ENCODE peak calls at places on chromosomes 4 and X, in six cellular contexts. One of them, this sample, is unnamed.

GRCh38 chr4:4406455-4407298 is 19.8 kb downstream of the NSG1 start:
- DNase-seq in neural crest cell: no peak
- DNase-seq in epithelial cell of esophagus: no peak
- DNase-seq in suprapubic skin: no peak
- DNase-seq in stomach: no peak
- DNase-seq in pancreas: no peak
- DNase-seq in this sample: no peak

GRCh38 chrX:10769696-10770619 is 149.6 kb upstream of the MID1 start:
- DNase-seq in epithelial cell of esophagus: no peak
- DNase-seq in neural crest cell: peak
- DNase-seq in stomach: no peak
- DNase-seq in suprapubic skin: no peak
- DNase-seq in pancreas: no peak
- DNase-seq in this sample: peak

GRCh38 chr4:38174811-38175210 is 214.6 kb downstream of the PTTG2 start:
- DNase-seq in neural crest cell: no peak
- DNase-seq in pancreas: no peak
- DNase-seq in stomach: no peak
- DNase-seq in epithelial cell of esophagus: peak
- DNase-seq in suprapubic skin: no peak
- DNase-seq in this sample: no peak

GRCh38 chr4:3207531-3208037 is 41.4 kb upstream of the MSANTD1 start:
- DNase-seq in neural crest cell: no peak
- DNase-seq in stomach: no peak
- DNase-seq in epithelial cell of esophagus: peak
- DNase-seq in pancreas: peak
- DNase-seq in suprapubic skin: no peak
- DNase-seq in this sample: no peak

GRCh38 chr4:120685756-120686278 is 236.7 kb downstream of the PRDM5 start:
- DNase-seq in epithelial cell of esophagus: no peak
- DNase-seq in pancreas: no peak
- DNase-seq in neural crest cell: no peak
- DNase-seq in stomach: no peak
- DNase-seq in suprapubic skin: no peak
- DNase-seq in this sample: no peak

GRCh38 chr4:112266823-112267222 is 18.9 kb downstream of the TIFA start:
- DNase-seq in stomach: no peak
- DNase-seq in suprapubic skin: no peak
- DNase-seq in pancreas: no peak
- DNase-seq in epithelial cell of esophagus: peak
- DNase-seq in neural crest cell: no peak
- DNase-seq in this sample: no peak

GRCh38 chrX:105460366-105460765 is 239.9 kb upstream of the TEX13A start:
- DNase-seq in pancreas: no peak
- DNase-seq in neural crest cell: no peak
- DNase-seq in suprapubic skin: no peak
- DNase-seq in stomach: no peak
- DNase-seq in epithelial cell of esophagus: peak
- DNase-seq in this sample: no peak

GRCh38 chrX:87900320-87900908 is 382.8 kb downstream of the KLHL4 start:
- DNase-seq in neural crest cell: no peak
- DNase-seq in stomach: no peak
- DNase-seq in pancreas: no peak
- DNase-seq in suprapubic skin: no peak
- DNase-seq in epithelial cell of esophagus: peak
- DNase-seq in this sample: no peak

GRCh38 chrX:38800981-38801845 is at the start of gene MID1IP1:
- DNase-seq in suprapubic skin: peak
- DNase-seq in pancreas: peak
- DNase-seq in epithelial cell of esophagus: peak
- DNase-seq in stomach: peak
- DNase-seq in neural crest cell: peak
- DNase-seq in this sample: peak

GRCh38 chr4:180947421-180947820 is 1295.8 kb upstream of the TENM3 start:
- DNase-seq in suprapubic skin: no peak
- DNase-seq in stomach: no peak
- DNase-seq in neural crest cell: no peak
- DNase-seq in epithelial cell of esophagus: peak
- DNase-seq in pancreas: no peak
- DNase-seq in this sample: no peak

GRCh38 chrX:44705817-44706551 is 137.8 kb upstream of the DUSP21 start:
- DNase-seq in suprapubic skin: no peak
- DNase-seq in neural crest cell: no peak
- DNase-seq in stomach: no peak
- DNase-seq in pancreas: no peak
- DNase-seq in epithelial cell of esophagus: no peak
- DNase-seq in this sample: peak

GRCh38 chr4:181350578-181351420 is 892.4 kb upstream of the TENM3 start:
- DNase-seq in neural crest cell: peak
- DNase-seq in stomach: no peak
- DNase-seq in epithelial cell of esophagus: no peak
- DNase-seq in suprapubic skin: no peak
- DNase-seq in pancreas: no peak
- DNase-seq in this sample: no peak

GRCh38 chr4:152479428-152480026 is 56.4 kb downstream of the FBXW7 start:
- DNase-seq in neural crest cell: no peak
- DNase-seq in pancreas: no peak
- DNase-seq in suprapubic skin: no peak
- DNase-seq in epithelial cell of esophagus: peak
- DNase-seq in stomach: no peak
- DNase-seq in this sample: no peak

GRCh38 chr4:40193018-40193571 is 3.7 kb upstream of the RHOH start:
- DNase-seq in suprapubic skin: no peak
- DNase-seq in epithelial cell of esophagus: no peak
- DNase-seq in stomach: no peak
- DNase-seq in neural crest cell: no peak
- DNase-seq in pancreas: no peak
- DNase-seq in this sample: no peak
- TF ChIP-seq CTCF in suprapubic skin: no peak
- TF ChIP-seq CTCF in epithelial cell of esophagus: no peak
- TF ChIP-seq CTCF in stomach: no peak
- TF ChIP-seq CTCF in neural crest cell: no peak
- TF ChIP-seq CTCF in pancreas: no peak
- TF ChIP-seq CTCF in this sample: no peak

GRCh38 chr4:98046665-98047064 is 96.6 kb downstream of the STPG2 start:
- DNase-seq in neural crest cell: no peak
- DNase-seq in suprapubic skin: no peak
- DNase-seq in stomach: no peak
- DNase-seq in pancreas: no peak
- DNase-seq in epithelial cell of esophagus: peak
- DNase-seq in this sample: no peak
- TF ChIP-seq CTCF in neural crest cell: no peak
- TF ChIP-seq CTCF in suprapubic skin: no peak
- TF ChIP-seq CTCF in stomach: no peak
- TF ChIP-seq CTCF in pancreas: no peak
- TF ChIP-seq CTCF in epithelial cell of esophagus: no peak
- TF ChIP-seq CTCF in this sample: no peak

GRCh38 chr4:123351713-123352112 is 44.9 kb upstream of the SPRY1 start:
- DNase-seq in suprapubic skin: no peak
- DNase-seq in pancreas: peak
- DNase-seq in epithelial cell of esophagus: no peak
- DNase-seq in stomach: no peak
- DNase-seq in neural crest cell: no peak
- DNase-seq in this sample: peak

GRCh38 chr4:123350726-123351125 is 45.9 kb upstream of the SPRY1 start:
- DNase-seq in stomach: no peak
- DNase-seq in suprapubic skin: no peak
- DNase-seq in neural crest cell: no peak
- DNase-seq in epithelial cell of esophagus: no peak
- DNase-seq in pancreas: no peak
- DNase-seq in this sample: no peak

GRCh38 chr4:123352240-123352945 is 44.2 kb upstream of the SPRY1 start:
- DNase-seq in stomach: no peak
- DNase-seq in neural crest cell: no peak
- DNase-seq in epithelial cell of esophagus: peak
- DNase-seq in suprapubic skin: no peak
- DNase-seq in pancreas: no peak
- DNase-seq in this sample: no peak

GRCh38 chr4:123349401-123350190 is 47.0 kb upstream of the SPRY1 start:
- DNase-seq in neural crest cell: no peak
- DNase-seq in pancreas: no peak
- DNase-seq in stomach: peak
- DNase-seq in epithelial cell of esophagus: no peak
- DNase-seq in suprapubic skin: no peak
- DNase-seq in this sample: no peak

GRCh38 chr4:123350191-123350544 is 46.4 kb upstream of the SPRY1 start:
- DNase-seq in stomach: peak
- DNase-seq in epithelial cell of esophagus: peak
- DNase-seq in suprapubic skin: no peak
- DNase-seq in pancreas: no peak
- DNase-seq in neural crest cell: no peak
- DNase-seq in this sample: peak
- TF ChIP-seq CTCF in stomach: no peak
- TF ChIP-seq CTCF in epithelial cell of esophagus: peak
- TF ChIP-seq CTCF in suprapubic skin: peak
- TF ChIP-seq CTCF in pancreas: no peak
- TF ChIP-seq CTCF in neural crest cell: no peak
- TF ChIP-seq CTCF in this sample: no peak

DNA sequence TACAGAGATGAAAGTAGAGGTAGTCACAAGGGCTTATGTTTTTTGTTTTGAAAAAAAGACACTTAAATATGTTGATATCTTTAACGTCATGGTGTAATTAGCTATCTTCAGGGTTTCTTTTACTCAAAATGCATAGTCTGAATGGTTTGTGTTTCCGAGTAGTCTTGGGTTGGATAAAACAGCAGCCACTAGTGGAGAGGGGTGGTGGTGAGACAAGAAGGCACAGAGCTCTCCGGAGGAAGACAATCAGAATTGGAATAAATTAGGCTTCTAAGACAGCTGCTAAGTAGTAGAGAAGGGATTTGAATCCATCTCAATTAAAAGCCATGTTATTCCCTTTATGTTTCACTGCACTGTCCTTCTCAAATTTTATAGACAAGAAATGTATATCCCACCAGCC is 240.4 kb upstream of the VEGFC start:
- DNase-seq in suprapubic skin: no peak
- DNase-seq in stomach: no peak
- DNase-seq in neural crest cell: no peak
- DNase-seq in pancreas: no peak
- DNase-seq in epithelial cell of esophagus: no peak
- DNase-seq in this sample: no peak
- TF ChIP-seq CTCF in suprapubic skin: no peak
- TF ChIP-seq CTCF in stomach: no peak
- TF ChIP-seq CTCF in neural crest cell: no peak
- TF ChIP-seq CTCF in pancreas: no peak
- TF ChIP-seq CTCF in epithelial cell of esophagus: no peak
- TF ChIP-seq CTCF in this sample: no peak

GRCh38 chrX:103919336-103919682 is 43.1 kb upstream of the TMSB15B start:
- DNase-seq in neural crest cell: no peak
- DNase-seq in stomach: no peak
- DNase-seq in pancreas: no peak
- DNase-seq in epithelial cell of esophagus: peak
- DNase-seq in suprapubic skin: no peak
- DNase-seq in this sample: peak
- TF ChIP-seq CTCF in neural crest cell: peak
- TF ChIP-seq CTCF in stomach: no peak
- TF ChIP-seq CTCF in pancreas: no peak
- TF ChIP-seq CTCF in epithelial cell of esophagus: peak
- TF ChIP-seq CTCF in suprapubic skin: no peak
- TF ChIP-seq CTCF in this sample: peak